ENCODE peak calls at places on chromosome 22, in six cellular contexts. E is AG04450, Z is choroid plexus epithelial cell, P is osteoblast, B is heart left ventricle, O is stomach. F is an unnamed sample.

GRCh38 chr22:43226368-43226979 is 39.5 kb upstream of the TTLL12 start:
- DNase-seq in E (no peak), Z (peak; percentile 10), P (no peak), B (no peak), O (no peak), F (no peak)

GRCh38 chr22:35915477-35916013 is 113.1 kb downstream of the RBFOX2 start:
- DNase-seq in E (no peak), Z (peak; percentile 21), P (peak; percentile 32), B (no peak), O (no peak), F (no peak)

GRCh38 chr22:20798218-20798617 is 24.3 kb downstream of the SERPIND1 start:
- DNase-seq in E (no peak), Z (no peak), P (no peak), B (no peak), O (no peak), F (no peak)

GRCh38 chr22:38454361-38455062 is 487 bp downstream of the KCNJ4 start:
- DNase-seq in E (no peak), Z (no peak), P (peak; percentile 85), B (no peak), O (no peak), F (no peak)

GRCh38 chr22:30210235-30210831 is 36.2 kb downstream of the LIF start:
- DNase-seq in E (no peak), Z (peak; percentile 66), P (peak; percentile 88), B (no peak), O (peak; percentile 70), F (peak; percentile 69)

GRCh38 chr22:32218470-32218869 is 13.6 kb upstream of the RFPL2 start:
- DNase-seq in E (no peak), Z (no peak), P (no peak), B (no peak), O (no peak), F (no peak)

GRCh38 chr22:45448431-45448830 is 34.9 kb downstream of the RIBC2 start:
- DNase-seq in E (no peak), Z (no peak), P (peak; percentile 63), B (peak; percentile 42), O (no peak), F (no peak)

GRCh38 chr22:31683181-31684105 is 21.4 kb upstream of the PISD start:
- DNase-seq in E (no peak), Z (no peak), P (peak; percentile 56), B (no peak), O (no peak), F (no peak)

GRCh38 chr22:32413715-32414114 is 1.7 kb upstream of the RTCB start:
- DNase-seq in E (peak; percentile 6), Z (peak; percentile 69), P (no peak), B (no peak), O (no peak), F (no peak)

GRCh38 chr22:33476716-33477115 is 418.5 kb upstream of the SYN3 start:
- DNase-seq in E (no peak), Z (peak; percentile 4), P (no peak), B (no peak), O (no peak), F (no peak)

GRCh38 chr22:32764330-32765116 is 37.0 kb upstream of the TIMP3 start:
- DNase-seq in E (peak; percentile 72), Z (peak; percentile 96), P (peak; percentile 95), B (peak; percentile 38), O (no peak), F (peak; percentile 26)

GRCh38 chr22:22508274-22509176 is at the start of gene ZNF280B:
- DNase-seq in E (peak; percentile 46), Z (peak; percentile 86), P (peak; percentile 95), B (peak; percentile 36), O (peak; percentile 70), F (peak; percentile 25)
- TF ChIP-seq CTCF in E (peak; percentile 74), Z (peak; percentile 59), P (peak; percentile 60), B (peak; percentile 42), O (no peak), F (peak; percentile 71)

GRCh38 chr22:41857160-41857859 is 24.4 kb downstream of the SREBF2 start:
- DNase-seq in E (no peak), Z (peak; percentile 77), P (peak; percentile 81), B (peak; percentile 23), O (peak; percentile 38), F (no peak)
- TF ChIP-seq CTCF in E (peak; percentile 73), Z (peak; percentile 83), P (peak; percentile 72), B (peak; percentile 59), O (no peak), F (peak; percentile 68)

GRCh38 chr22:27422442-27422841 is 379.1 kb downstream of the MN1 start:
- DNase-seq in E (no peak), Z (no peak), P (no peak), B (no peak), O (no peak), F (no peak)

GRCh38 chr22:27418261-27418660 is 383.3 kb downstream of the MN1 start:
- DNase-seq in E (no peak), Z (no peak), P (no peak), B (no peak), O (no peak), F (no peak)

GRCh38 chr22:27420186-27420816 is 381.3 kb downstream of the MN1 start:
- DNase-seq in E (no peak), Z (peak; percentile 46), P (no peak), B (no peak), O (no peak), F (no peak)

GRCh38 chr22:27419473-27419872 is 382.1 kb downstream of the MN1 start:
- DNase-seq in E (no peak), Z (no peak), P (no peak), B (no peak), O (no peak), F (no peak)

DNA sequence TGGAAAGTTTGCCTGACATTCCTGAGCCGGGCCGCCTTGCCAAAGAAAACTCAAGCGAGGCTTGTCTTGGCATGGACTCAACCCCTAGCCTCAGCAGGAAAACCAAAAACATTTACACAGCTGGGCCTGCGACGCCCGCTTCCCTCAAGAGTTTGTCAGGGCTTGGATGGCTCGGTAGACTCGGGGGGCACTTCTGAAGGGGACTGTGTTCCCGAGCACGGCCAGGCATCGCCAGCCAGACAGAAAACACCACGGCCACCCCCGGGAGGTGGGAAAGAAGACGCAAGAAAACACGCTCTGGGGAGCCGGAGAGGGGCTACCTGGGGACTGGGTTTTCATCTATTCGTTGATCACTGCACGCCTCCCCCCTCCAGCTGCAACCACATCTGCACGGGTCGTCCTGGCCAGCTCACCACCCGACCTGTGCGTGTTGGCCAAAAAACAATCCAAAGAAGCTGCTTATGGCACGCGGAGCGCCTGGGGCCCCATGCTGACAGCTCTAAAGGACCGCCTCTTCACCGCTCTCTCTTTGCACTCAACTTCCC is 380.7 kb downstream of the MN1 start:
- DNase-seq in E (peak; percentile 85), Z (peak; percentile 90), P (peak; percentile 93), B (peak; percentile 86), O (peak; percentile 91), F (peak; percentile 62)
- TF ChIP-seq CTCF in E (no peak), Z (no peak), P (no peak), B (no peak), O (no peak), F (no peak)

DNA sequence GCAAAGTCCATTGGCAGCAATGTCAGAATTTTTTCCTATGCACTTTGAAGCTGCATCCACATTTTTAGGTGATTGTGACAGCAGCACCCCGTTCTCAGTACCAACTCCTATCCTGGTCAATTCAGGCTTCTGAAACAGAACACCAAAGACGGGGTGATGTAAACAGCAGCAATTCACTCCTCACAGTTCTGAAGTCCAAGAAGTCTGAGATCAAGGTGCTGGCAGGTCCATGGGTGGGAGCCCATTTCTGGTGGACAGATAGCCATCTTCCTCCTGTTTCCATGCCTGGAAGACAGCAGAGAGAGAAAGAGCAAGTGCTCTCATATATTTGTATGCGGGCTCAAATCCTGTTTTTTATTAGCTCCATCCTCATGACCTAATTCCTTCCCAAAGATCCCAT is 471.2 kb downstream of the BRD1 start:
- DNase-seq in E (no peak), Z (no peak), P (no peak), B (no peak), O (peak; percentile 7), F (no peak)
- TF ChIP-seq CTCF in E (no peak), Z (no peak), P (no peak), B (no peak), O (no peak), F (no peak)

GRCh38 chr22:40189979-40190378 is 12.3 kb downstream of the TNRC6B start:
- DNase-seq in E (no peak), Z (no peak), P (no peak), B (no peak), O (no peak), F (no peak)

GRCh38 chr22:40196628-40197027 is 18.9 kb downstream of the TNRC6B start:
- DNase-seq in E (peak; percentile 86), Z (peak; percentile 93), P (peak; percentile 87), B (no peak), O (no peak), F (peak; percentile 87)

GRCh38 chr22:40190501-40190900 is 12.8 kb downstream of the TNRC6B start:
- DNase-seq in E (no peak), Z (no peak), P (no peak), B (no peak), O (peak; percentile 62), F (no peak)

GRCh38 chr22:40194656-40195055 is 16.9 kb downstream of the TNRC6B start:
- DNase-seq in E (no peak), Z (no peak), P (no peak), B (no peak), O (no peak), F (no peak)

DNA sequence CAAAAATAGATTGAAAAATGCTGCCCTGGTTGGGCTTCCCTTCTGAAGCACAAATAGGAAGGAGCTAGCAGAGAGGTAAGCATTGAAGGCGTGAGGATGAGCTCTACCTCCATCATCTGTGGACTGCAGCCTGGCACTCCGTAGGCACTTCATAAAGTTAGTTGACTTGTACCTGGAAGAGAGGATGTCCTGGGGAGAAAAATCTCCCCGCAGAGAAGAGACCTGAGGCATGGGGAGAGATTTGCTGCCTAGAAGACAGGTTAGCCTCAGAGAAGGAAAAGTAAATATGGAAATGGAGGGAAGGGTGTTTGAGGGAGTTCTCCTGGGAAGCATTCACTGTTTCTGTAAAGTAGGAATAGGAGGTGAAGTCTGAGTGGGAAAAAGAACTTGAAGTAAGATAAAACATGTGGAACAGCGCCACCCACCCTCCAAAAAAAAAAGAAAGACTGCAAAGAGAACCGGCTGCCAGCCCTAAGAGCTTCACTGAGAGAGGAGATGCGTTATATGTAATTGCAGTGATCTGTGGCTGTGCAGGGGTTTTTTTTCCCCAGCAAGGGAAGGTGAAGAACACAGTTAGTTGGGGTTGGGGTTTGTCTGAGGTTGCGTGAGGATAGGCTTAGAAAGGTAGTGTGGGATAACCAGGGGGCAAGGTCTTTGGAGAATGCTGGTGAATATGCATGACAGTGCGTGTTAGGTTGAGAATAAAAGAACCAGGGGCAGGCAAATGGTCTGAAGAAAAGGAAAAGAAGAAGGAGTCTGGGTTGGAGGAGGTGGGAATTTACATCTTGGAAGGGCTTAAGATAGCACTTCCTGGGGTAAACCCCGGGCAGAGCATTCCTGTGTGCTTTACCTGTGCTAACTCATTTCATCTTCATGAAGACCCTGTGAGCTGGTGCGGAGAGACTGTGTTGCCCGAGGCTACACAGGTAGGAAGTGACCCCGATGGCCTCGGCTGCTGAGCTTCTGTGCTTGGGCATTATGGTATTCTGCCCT is 16.0 kb downstream of the TNRC6B start:
- DNase-seq in E (no peak), Z (peak; percentile 70), P (peak; percentile 68), B (no peak), O (no peak), F (no peak)
- TF ChIP-seq CTCF in E (peak; percentile 44), Z (peak; percentile 60), P (peak; percentile 51), B (peak; percentile 33), O (no peak), F (peak; percentile 41)

GRCh38 chr22:50699754-50700386 is 27.2 kb downstream of the SHANK3 start:
- DNase-seq in E (no peak), Z (no peak), P (peak; percentile 86), B (no peak), O (no peak), F (no peak)
- TF ChIP-seq CTCF in E (peak; percentile 19), Z (peak; percentile 42), P (no peak), B (peak; percentile 14), O (no peak), F (peak; percentile 54)

GRCh38 chr22:41368543-41368817 is 13.3 kb upstream of the TEF start:
- DNase-seq in E (no peak), Z (no peak), P (peak; percentile 50), B (no peak), O (no peak), F (no peak)
- TF ChIP-seq CTCF in E (no peak), Z (no peak), P (no peak), B (no peak), O (no peak), F (no peak)

F was measured in kidney epithelial cell.